ENCODE peak calls at places on chromosomes 5 and 9, in nine cellular contexts. F is HFF-Myc, D is choroid plexus epithelial cell, A is neural crest cell, T is ascending aorta, O is hepatocyte, J is keratinocyte, R is GM13977, L is osteocyte. P is an unnamed sample.
A peak's percentile ranks its signal among the peaks of the same experiment; 100 is the strongest.

GRCh38 chr9:35112257-35113020 is 3.2 kb downstream of the ATOSB start:
- DNase-seq in F (no peak), D (peak; percentile 62), A (no peak), T (peak; percentile 82), O (no peak), J (no peak), R (no peak), L (no peak), P (no peak)

GRCh38 chr9:113624721-113625120 is 161.2 kb downstream of the RGS3 start:
- DNase-seq in F (no peak), D (no peak), A (no peak), T (peak; percentile 86), O (no peak), J (no peak), R (no peak), L (no peak), P (no peak)

GRCh38 chr9:136059851-136060670 is 35.0 kb downstream of the NACC2 start:
- DNase-seq in F (peak; percentile 17), D (peak; percentile 22), A (no peak), T (no peak), O (peak; percentile 56), J (no peak), R (no peak), L (peak; percentile 74), P (no peak)

GRCh38 chr5:38466444-38467189 is 89.8 kb downstream of the LIFR start:
- DNase-seq in F (no peak), D (peak; percentile 99), A (no peak), T (peak; percentile 92), O (no peak), J (no peak), R (no peak), L (no peak), P (no peak)

GRCh38 chr5:107997338-107997979 is 326.7 kb upstream of the EFNA5 start:
- DNase-seq in F (no peak), D (peak; percentile 53), A (no peak), T (no peak), O (no peak), J (no peak), R (no peak), L (no peak), P (no peak)

GRCh38 chr5:132109494-132110053 is 36.0 kb downstream of the CSF2 start:
- DNase-seq in F (no peak), D (no peak), A (no peak), T (no peak), O (no peak), J (no peak), R (no peak), L (no peak), P (no peak)

GRCh38 chr9:116800885-116801284 is 113.8 kb downstream of the TRIM32 start:
- DNase-seq in F (no peak), D (no peak), A (no peak), T (no peak), O (no peak), J (no peak), R (peak; percentile 31), L (no peak), P (no peak)

GRCh38 chr9:93592389-93593021 is 16.1 kb downstream of the PHF2 start:
- DNase-seq in F (no peak), D (no peak), A (no peak), T (peak; percentile 60), O (no peak), J (no peak), R (no peak), L (no peak), P (peak; percentile 33)

GRCh38 chr5:138366556-138367382 is 14.3 kb downstream of the KDM3B start:
- DNase-seq in F (no peak), D (peak; percentile 7), A (no peak), T (no peak), O (no peak), J (no peak), R (no peak), L (no peak), P (no peak)

GRCh38 chr9:133995012-133995896 is 3.1 kb upstream of the VAV2 start:
- DNase-seq in F (no peak), D (peak; percentile 21), A (no peak), T (no peak), O (peak; percentile 32), J (no peak), R (no peak), L (no peak), P (no peak)

GRCh38 chr9:16387382-16387781 is 483.1 kb downstream of the BNC2 start:
- DNase-seq in F (no peak), D (no peak), A (no peak), T (no peak), O (no peak), J (no peak), R (no peak), L (no peak), P (no peak)

GRCh38 chr5:55997742-55998351 is 3.1 kb upstream of the IL6ST start:
- DNase-seq in F (no peak), D (peak; percentile 36), A (no peak), T (no peak), O (peak; percentile 28), J (peak; percentile 78), R (no peak), L (no peak), P (no peak)

GRCh38 chr5:153153086-153153485 is 337.4 kb upstream of the GRIA1 start:
- DNase-seq in F (peak; percentile 35), D (peak; percentile 7), A (no peak), T (no peak), O (no peak), J (no peak), R (no peak), L (no peak), P (no peak)

GRCh38 chr5:10600629-10601245 is 36.9 kb downstream of the ANKRD33B start:
- DNase-seq in F (no peak), D (no peak), A (no peak), T (no peak), O (no peak), J (no peak), R (no peak), L (peak; percentile 0), P (no peak)

GRCh38 chr5:10595305-10595677 is 31.4 kb downstream of the ANKRD33B start:
- DNase-seq in F (no peak), D (no peak), A (no peak), T (no peak), O (no peak), J (no peak), R (no peak), L (no peak), P (no peak)

GRCh38 chr9:109248133-109248581 is 72.7 kb downstream of the EPB41L4B start:
- DNase-seq in F (no peak), D (peak; percentile 27), A (no peak), T (no peak), O (peak; percentile 16), J (no peak), R (no peak), L (no peak), P (no peak)

GRCh38 chr5:124057161-124057814 is 545.3 kb downstream of the CSNK1G3 start:
- DNase-seq in F (no peak), D (peak; percentile 7), A (no peak), T (no peak), O (peak; percentile 16), J (no peak), R (no peak), L (no peak), P (no peak)

GRCh38 chr9:114507726-114508125 is 2.5 kb upstream of the WHRN start:
- DNase-seq in F (no peak), D (peak; percentile 67), A (no peak), T (no peak), O (peak; percentile 53), J (no peak), R (peak; percentile 62), L (no peak), P (no peak)

GRCh38 chr9:36322462-36322861 is 64.2 kb upstream of the GNE start:
- DNase-seq in F (no peak), D (no peak), A (no peak), T (no peak), O (no peak), J (no peak), R (no peak), L (no peak), P (no peak)
- TF ChIP-seq CTCF in F (no peak), D (no peak), A (no peak), T (no peak), O (no peak), J (no peak), R (no peak), L (no peak), P (no peak)

DNA sequence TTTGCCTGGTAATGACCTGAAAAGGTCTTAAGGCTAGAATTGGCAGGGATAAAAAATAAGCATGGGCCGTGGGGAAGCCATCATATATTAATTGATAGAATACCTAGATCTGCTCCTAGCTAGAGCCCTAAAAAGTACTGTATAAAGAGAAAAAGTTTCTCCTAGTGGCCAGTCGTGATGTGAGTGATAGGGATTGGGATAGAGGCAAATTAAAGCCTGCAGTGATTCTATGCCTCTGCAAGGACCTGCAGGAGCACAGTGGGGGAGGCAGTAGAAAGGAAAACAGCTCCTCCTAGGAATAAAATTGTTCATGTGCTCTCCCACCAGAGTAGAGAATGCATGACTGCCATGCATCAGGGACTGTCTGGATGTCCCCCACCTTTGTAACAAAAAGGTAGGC is 56.2 kb upstream of the FTMT start:
- DNase-seq in F (no peak), D (no peak), A (no peak), T (no peak), O (no peak), J (no peak), R (no peak), L (no peak), P (no peak)
- TF ChIP-seq CTCF in F (no peak), D (no peak), A (no peak), T (no peak), O (no peak), J (no peak), R (no peak), L (no peak), P (no peak)

GRCh38 chr9:126301985-126302603 is 24.5 kb upstream of the MVB12B start:
- DNase-seq in F (peak; percentile 24), D (peak; percentile 78), A (peak; percentile 64), T (peak; percentile 66), O (peak; percentile 80), J (no peak), R (peak; percentile 64), L (peak; percentile 80), P (no peak)
- TF ChIP-seq CTCF in F (peak; percentile 80), D (peak; percentile 95), A (peak; percentile 85), T (no peak), O (peak; percentile 77), J (peak; percentile 77), R (peak; percentile 52), L (peak; percentile 84), P (peak; percentile 20)

DNA sequence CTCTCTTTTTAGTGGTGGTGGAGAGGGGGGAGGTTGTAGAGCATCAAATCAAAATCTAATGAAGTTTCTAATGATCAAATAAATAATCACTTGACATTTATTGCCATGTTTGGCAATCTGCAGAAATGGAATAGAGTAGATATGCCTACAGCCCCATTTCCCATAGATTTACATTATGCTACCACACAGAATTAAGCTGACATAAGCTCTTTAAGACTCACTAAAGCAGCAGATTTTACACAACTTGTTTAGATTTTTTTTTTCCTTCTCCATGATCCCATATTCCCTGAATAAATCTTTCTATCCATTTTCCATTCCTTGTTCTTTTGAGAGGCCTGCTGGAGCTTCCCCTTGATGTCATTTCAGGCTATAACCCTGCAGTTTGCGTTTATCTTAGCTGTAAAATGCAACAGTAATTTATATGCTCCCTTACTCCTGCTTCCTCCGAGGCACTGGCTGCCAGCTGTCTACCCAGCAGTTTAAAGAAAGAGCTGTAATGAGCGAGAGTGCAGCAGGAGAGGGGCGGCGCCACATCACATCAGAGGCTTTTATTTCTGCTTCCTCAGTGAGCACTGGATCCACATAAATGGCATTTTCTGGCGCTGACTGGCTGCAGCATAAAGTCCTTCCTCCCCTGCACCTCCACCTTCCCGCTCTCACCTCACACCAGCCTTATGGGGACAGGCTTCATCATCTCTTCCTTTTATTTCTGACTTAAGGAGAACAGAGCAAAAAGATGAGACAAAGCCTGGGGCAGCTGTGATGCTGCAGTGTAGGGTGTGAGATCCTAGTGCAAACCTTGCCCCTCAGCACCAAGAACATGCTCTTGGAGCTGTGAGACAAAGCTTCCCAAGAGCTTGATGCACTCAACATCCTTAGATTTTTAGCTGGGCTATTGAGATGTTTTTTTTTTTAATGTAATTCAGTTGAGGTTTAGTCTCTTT is 829.4 kb upstream of the ZNF608 start:
- DNase-seq in F (no peak), D (no peak), A (peak; percentile 15), T (no peak), O (peak; percentile 40), J (no peak), R (no peak), L (no peak), P (no peak)
- TF ChIP-seq CTCF in F (no peak), D (peak; percentile 2), A (no peak), T (no peak), O (no peak), J (peak; percentile 28), R (no peak), L (no peak), P (no peak)

P was measured in mesothelial cell of epicardium.